ENCODE peak calls at places on chromosomes 6 and 20, in nine cellular contexts. Q, I, M, O, W, Y, L, C and P are unnamed samples.
A peak's percentile ranks its signal among the peaks of the same experiment; 100 is the strongest.

GRCh38 chr6:84193140-84193708 is 34.2 kb downstream of the CEP162 start:
- DNase-seq in O (peak; percentile 85), M (peak; percentile 83), L (no peak), Q (no peak), I (no peak), C (peak; percentile 7), Y (no peak), W (no peak), P (peak; percentile 36)

GRCh38 chr6:63798378-63798777 is 162.8 kb downstream of the PHF3 start:
- DNase-seq in M (no peak), I (no peak), Q (no peak), L (no peak), W (no peak), O (no peak), C (no peak), Y (no peak), P (no peak)

GRCh38 chr6:30483677-30484279 is 5.5 kb upstream of the HLA-E start:
- DNase-seq in M (peak; percentile 74), I (no peak), L (no peak), W (no peak), O (peak; percentile 54), C (no peak), Q (no peak), Y (no peak), P (no peak)

GRCh38 chr6:41051873-41052272 is 1.1 kb upstream of the APOBEC2 start:
- DNase-seq in L (no peak), O (no peak), C (no peak), W (no peak), M (no peak), Y (no peak), Q (no peak), I (no peak), P (no peak)

GRCh38 chr6:135506270-135506997 is 8.9 kb upstream of the AHI1 start:
- DNase-seq in Q (no peak), C (no peak), O (no peak), Y (no peak), M (peak; percentile 74), L (no peak), I (no peak), W (no peak), P (no peak)

GRCh38 chr6:163459536-163459935 is 45.0 kb downstream of the QKI start:
- DNase-seq in L (no peak), Q (no peak), C (no peak), M (peak; percentile 59), W (no peak), Y (no peak), I (no peak), O (no peak), P (no peak)

GRCh38 chr6:152121910-152122309 is 314.4 kb downstream of the ESR1 start:
- DNase-seq in Q (no peak), I (no peak), Y (no peak), L (no peak), C (peak; percentile 41), M (no peak), W (no peak), O (no peak), P (no peak)

GRCh38 chr6:9576521-9576920 is 838.4 kb downstream of the TFAP2A start:
- DNase-seq in O (no peak), M (no peak), Y (no peak), C (no peak), Q (no peak), I (no peak), W (no peak), L (no peak), P (no peak)

GRCh38 chr20:38833154-38833856 is 27.8 kb downstream of the PPP1R16B start:
- DNase-seq in C (no peak), W (no peak), Q (no peak), O (no peak), I (no peak), L (no peak), M (no peak), Y (no peak), P (no peak)
- TF ChIP-seq POLR2A in C (no peak), W (no peak), Q (no peak), O (no peak), I (no peak), L (no peak), M (no peak), Y (no peak), P (no peak)

GRCh38 chr20:50170549-50171220 is 17.2 kb upstream of the PEDS1 start:
- DNase-seq in Y (no peak), W (no peak), I (no peak), O (no peak), L (no peak), Q (no peak), M (no peak), C (no peak), P (no peak)

GRCh38 chr20:50163570-50164317 is 10.2 kb upstream of the PEDS1 start:
- DNase-seq in Y (peak; percentile 60), O (no peak), Q (no peak), C (no peak), W (no peak), M (peak; percentile 44), I (peak; percentile 84), L (no peak), P (no peak)

GRCh38 chr20:50169329-50169823 is 15.9 kb upstream of the PEDS1 start:
- DNase-seq in C (peak; percentile 72), W (peak; percentile 90), I (peak; percentile 82), M (peak; percentile 76), Y (peak; percentile 74), L (peak; percentile 89), Q (peak; percentile 83), O (no peak), P (no peak)

GRCh38 chr20:50165687-50166554 is 12.4 kb upstream of the PEDS1 start:
- DNase-seq in Q (peak; percentile 96), C (peak; percentile 99), W (peak; percentile 95), O (peak; percentile 100), M (peak; percentile 100), I (peak; percentile 100), L (peak; percentile 98), Y (peak; percentile 99), P (peak; percentile 92)
- TF ChIP-seq POLR2A in Q (no peak), C (no peak), W (no peak), O (peak; percentile 31), M (peak; percentile 87), I (peak; percentile 63), L (peak; percentile 14), Y (peak; percentile 50), P (peak; percentile 66)

DNA sequence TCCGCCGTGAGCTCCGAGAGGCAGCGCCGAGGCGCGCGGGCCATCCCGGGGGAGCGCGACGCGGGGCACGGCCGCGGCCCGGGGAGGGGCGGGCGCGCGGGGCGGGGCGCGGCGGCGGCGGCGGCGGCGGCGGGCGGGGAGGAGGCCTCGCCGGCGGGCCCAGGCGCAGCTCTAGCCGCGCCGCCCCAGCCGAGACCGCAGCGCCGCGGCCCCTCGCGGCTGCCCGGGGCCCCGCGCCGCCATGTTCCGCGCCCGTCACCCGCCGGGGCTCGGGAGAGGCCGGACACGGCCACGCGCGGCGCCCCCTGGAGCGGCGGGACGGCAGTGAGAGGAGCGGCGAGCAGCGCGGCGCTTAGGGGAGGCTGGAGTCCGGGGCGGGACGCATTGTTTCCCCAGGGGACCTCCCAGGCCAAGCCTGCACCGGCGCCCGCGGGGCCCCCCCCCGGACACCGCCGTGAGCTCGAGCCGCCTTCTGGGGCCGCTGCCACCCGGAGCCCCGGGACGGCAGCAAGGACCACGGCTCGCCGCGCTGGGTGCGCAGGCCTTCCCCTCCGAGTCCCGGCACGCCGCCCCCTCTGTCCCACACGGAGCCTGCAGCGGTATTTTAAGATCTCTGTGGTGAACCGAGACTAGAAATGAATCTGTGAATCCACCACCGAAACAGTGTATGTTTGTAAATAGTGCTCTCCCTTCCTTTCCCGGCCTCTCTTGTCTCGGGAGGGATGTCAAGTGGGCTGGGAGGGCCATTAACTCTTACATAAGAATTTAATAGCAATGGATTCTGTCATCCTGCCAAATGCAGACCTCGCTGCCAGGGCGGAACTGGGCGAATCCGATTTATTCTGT is at the start of gene KIF13A:
- DNase-seq in I (peak; percentile 67), L (peak; percentile 65), Y (peak; percentile 80), Q (peak; percentile 82), C (peak; percentile 71), O (no peak), M (peak; percentile 59), W (peak; percentile 58), P (peak; percentile 66)
- TF ChIP-seq POLR2A in I (peak; percentile 78), L (peak; percentile 29), Y (peak; percentile 52), Q (peak; percentile 11), C (peak; percentile 39), O (peak; percentile 31), M (no peak), W (no peak), P (peak; percentile 18)

GRCh38 chr6:96075826-96076225 is 60.1 kb downstream of the FUT9 start:
- DNase-seq in M (no peak), Q (no peak), O (no peak), L (no peak), I (no peak), C (no peak), Y (no peak), W (no peak), P (no peak)
- TF ChIP-seq POLR2A in M (no peak), Q (no peak), O (no peak), L (no peak), I (no peak), C (no peak), Y (no peak), W (no peak), P (no peak)